ENCODE peak calls at places on chromosomes 3 and 15, in four cellular contexts. X, A, H and Y are unnamed samples. For H3K4me1, the result is how much of the 10 kb centered on the place peaks cover.

GRCh38 chr3:148128136-148128535 is 569.6 kb upstream of the AGTR1 start:
- DNase-seq in A (no peak), H (no peak), X (no peak), Y (no peak)

GRCh38 chr3:9314796-9315195 is 48.1 kb upstream of the THUMPD3 start:
- DNase-seq in A (no peak), H (no peak), X (no peak), Y (no peak)

GRCh38 chr15:41940441-41940857 is 31.9 kb downstream of the EHD4 start:
- DNase-seq in A (peak), X (peak), H (peak), Y (no peak)

GRCh38 chr3:99645277-99646106 is 7.1 kb downstream of the COL8A1 start:
- DNase-seq in X (no peak), A (no peak), H (peak), Y (no peak)

GRCh38 chr3:171962137-171962720 is 77.1 kb upstream of the FNDC3B start:
- DNase-seq in A (no peak), X (no peak), H (no peak), Y (no peak)

GRCh38 chr3:192570757-192571156 is 156.6 kb downstream of the FGF12 start:
- DNase-seq in H (peak), A (no peak), X (no peak), Y (no peak)

GRCh38 chr3:8987673-8988655 is 24.7 kb upstream of the RAD18 start:
- DNase-seq in H (peak), X (no peak), A (peak), Y (peak)

GRCh38 chr3:123809597-123809996 is 74.5 kb downstream of the MYLK start:
- DNase-seq in X (no peak), A (no peak), H (peak), Y (no peak)

GRCh38 chr3:64163755-64164148 is 61.5 kb downstream of the PRICKLE2 start:
- DNase-seq in A (no peak), X (no peak), H (peak), Y (no peak)

GRCh38 chr3:44109997-44110396 is 131.7 kb upstream of the TOPAZ1 start:
- DNase-seq in A (no peak), X (no peak), H (no peak), Y (no peak)

GRCh38 chr3:122916580-122916979 is 111.0 kb downstream of the SEMA5B start:
- DNase-seq in A (no peak), H (no peak), X (peak), Y (no peak)

GRCh38 chr15:100457201-100457600 is 71.5 kb downstream of the CERS3 start:
- DNase-seq in H (peak), A (no peak), X (no peak), Y (no peak)

GRCh38 chr3:42061042-42061710 is 30.0 kb upstream of the TRAK1 start:
- DNase-seq in A (no peak), H (no peak), X (no peak), Y (no peak)
- H3K4me1 ChIP-seq in A (under half), H (under half), X (under half), Y (under half)

DNA sequence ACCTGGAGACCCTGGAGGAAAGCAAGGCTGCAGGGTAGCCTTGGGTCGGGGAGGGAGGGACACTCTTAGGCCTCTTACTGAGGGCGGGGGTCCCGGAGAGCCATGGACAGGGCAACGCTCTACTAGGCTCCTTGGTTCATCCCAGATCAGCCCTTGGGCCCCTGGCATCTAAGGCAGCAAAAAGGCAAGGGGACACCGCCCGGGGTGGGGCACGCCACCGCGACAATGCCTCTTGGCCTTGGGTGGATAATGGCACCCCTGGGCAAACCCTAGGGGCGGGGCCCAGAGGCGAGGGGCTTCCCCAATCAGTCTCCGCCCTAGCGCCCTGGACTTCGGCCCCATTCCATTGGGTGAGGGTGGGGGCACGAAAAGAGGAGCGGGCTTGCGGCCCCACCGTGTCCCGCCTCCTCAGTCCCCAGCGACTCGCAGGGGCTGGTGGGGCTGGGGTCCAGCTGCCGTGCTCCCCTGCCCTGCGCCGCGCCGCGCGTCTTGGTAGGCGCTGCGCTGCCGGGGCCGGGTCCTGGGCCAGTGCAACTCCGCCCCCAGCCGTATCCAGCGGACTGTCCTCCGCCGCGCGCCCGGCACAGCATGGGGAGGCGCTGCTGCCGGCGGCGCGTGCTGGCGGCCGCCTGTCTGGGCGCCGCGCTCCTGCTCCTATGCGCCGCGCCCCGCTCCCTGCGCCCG is at the start of gene CHST13:
- DNase-seq in X (no peak), H (peak), A (peak), Y (peak)
- TF ChIP-seq CTCF in X (no peak), H (no peak), A (peak), Y (no peak)

DNA sequence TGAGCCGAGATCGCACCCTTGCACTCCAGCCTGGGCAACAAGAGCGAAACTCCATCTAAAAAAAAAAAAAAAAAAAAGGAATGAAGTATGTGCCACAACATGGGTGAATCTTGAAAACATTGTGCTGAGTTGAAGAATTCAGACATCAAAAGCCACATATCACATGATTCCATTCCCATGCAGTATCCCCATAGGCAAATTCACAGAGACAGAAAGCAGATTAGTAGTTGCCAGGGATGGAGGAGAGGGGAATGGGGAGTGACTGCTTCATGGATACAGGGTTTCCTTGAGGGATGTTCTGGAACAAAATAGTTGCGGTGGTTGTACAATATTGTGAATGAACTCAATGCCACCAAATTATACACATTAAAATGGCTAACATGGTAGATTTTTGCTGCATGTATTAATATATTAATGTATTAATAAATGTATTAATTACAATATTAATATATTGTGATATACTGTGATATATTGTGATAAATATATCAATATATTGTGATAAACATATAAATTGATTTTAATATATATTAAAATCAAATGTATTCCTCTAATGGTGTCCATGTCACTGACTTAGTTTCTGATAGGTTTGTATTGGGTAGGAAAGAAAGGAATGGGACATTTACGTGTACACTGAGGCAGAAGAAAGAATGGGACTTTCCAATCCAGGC is 34.9 kb downstream of the SMAD3 start:
- DNase-seq in A (no peak), H (no peak), X (no peak), Y (no peak)
- H3K4me1 ChIP-seq in A (half or more), H (under half), X (half or more), Y (half or more)

DNA sequence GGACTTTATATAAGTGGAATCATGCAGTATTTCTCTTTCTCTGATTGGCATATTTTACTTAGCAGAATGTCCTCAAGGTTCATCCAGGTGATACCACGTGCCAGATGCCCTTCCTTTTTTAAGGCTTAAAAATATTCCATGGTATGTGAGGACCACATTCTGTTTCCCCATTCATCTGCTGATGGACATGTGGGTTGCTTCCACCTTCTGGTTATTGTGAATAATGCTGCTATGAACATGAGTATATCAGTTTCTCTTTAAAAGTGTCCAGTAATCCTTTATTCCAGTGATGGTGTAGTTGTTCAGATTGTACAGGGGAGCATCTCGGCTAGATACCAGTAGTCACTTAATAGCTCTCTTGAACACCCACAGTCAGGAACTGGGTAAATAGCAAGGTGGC is 50.4 kb upstream of the ATG7 start:
- DNase-seq in H (no peak), X (no peak), A (no peak), Y (no peak)
- TF ChIP-seq CTCF in H (no peak), X (no peak), A (peak), Y (no peak)

GRCh38 chr3:50337175-50337861 is 3.3 kb downstream of the RASSF1 start:
- DNase-seq in H (peak), X (peak), A (peak), Y (peak)

GRCh38 chr3:50334339-50335075 is 6.1 kb downstream of the RASSF1 start:
- DNase-seq in H (no peak), A (no peak), X (no peak), Y (no peak)

GRCh38 chr3:50333744-50334328 is 5.8 kb upstream of the TUSC2 start:
- DNase-seq in X (no peak), A (peak), H (peak), Y (no peak)

GRCh38 chr3:50338989-50339388 is 1.6 kb downstream of the RASSF1 start:
- DNase-seq in A (no peak), X (no peak), H (no peak), Y (no peak)

DNA sequence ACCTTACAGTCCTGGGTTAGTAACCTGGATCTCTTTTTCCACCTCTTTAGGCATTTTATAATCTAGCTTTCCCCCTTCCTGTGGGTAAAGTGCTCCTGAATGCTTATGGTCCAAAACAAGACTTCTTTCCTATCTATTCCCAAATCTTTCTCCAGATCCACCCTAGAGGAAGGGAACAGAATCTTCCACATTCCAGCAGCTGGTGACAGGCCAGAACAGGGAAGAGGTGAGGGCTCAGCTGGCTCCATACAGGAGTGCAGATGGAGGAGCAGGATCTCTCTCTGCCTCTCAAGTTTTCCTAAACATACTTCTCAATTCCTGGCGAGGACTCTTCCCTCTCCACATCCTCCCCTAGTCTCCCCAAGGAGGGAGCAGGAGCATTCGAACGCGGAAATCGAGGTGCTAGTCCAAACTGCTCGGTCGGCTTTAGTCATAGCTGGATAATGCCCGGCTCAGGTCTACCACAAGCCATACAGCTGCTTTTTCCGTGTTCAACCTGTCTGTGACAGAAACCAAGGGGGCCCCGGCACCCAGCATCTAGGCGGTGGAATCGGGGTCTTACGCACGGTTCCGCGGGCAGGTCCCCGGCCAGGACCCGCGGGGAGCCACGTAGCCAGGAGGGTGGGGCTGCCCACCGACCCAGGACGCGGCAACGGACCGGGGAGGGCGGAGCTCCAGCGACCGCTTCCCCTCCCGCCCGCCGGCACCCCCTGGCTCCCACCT is 4.0 kb downstream of the RASSF1 start:
- DNase-seq in X (no peak), A (no peak), H (no peak), Y (no peak)
- H3K4me1 ChIP-seq in X (half or more), A (half or more), H (under half), Y (half or more)

GRCh38 chr3:190504354-190505125 is 9.3 kb upstream of the IL1RAP start:
- DNase-seq in X (no peak), H (no peak), A (no peak), Y (no peak)
- TF ChIP-seq CTCF in X (no peak), H (no peak), A (no peak), Y (peak)